ENCODE peak calls at places on chromosomes 5 and 9, in nine cellular contexts. L is WERI-Rb-1, R is BJ, V is tibial artery, J is uterus, E is IMR-90, C is cardiac muscle cell, F is right cardiac atrium, A is epithelial cell of esophagus. M is an unnamed sample.

GRCh38 chr5:133285583-133286021 is 233.8 kb downstream of the HSPA4 start:
- DNase-seq in L (no peak), R (no peak), V (no peak), J (no peak), E (peak; percentile 51), C (peak; percentile 39), F (peak; percentile 19), A (peak; percentile 92), M (peak; percentile 10)

GRCh38 chr5:138725153-138725884 is 27.9 kb upstream of the CTNNA1 start:
- DNase-seq in L (peak; percentile 33), R (peak; percentile 20), V (no peak), J (peak; percentile 49), E (peak; percentile 48), C (peak; percentile 77), F (peak; percentile 29), A (peak; percentile 98), M (peak; percentile 67)

GRCh38 chr9:97710356-97711222 is 13.4 kb upstream of the XPA start:
- DNase-seq in L (peak; percentile 56), R (no peak), V (peak; percentile 37), J (peak; percentile 23), E (peak; percentile 66), C (peak; percentile 82), F (peak; percentile 37), A (peak; percentile 76), M (peak; percentile 70)

GRCh38 chr5:139177809-139178581 is 20.2 kb downstream of the SIL1 start:
- DNase-seq in L (no peak), R (no peak), V (peak; percentile 44), J (no peak), E (peak; percentile 18), C (no peak), F (no peak), A (no peak), M (no peak)

GRCh38 chr5:97624861-97625260 is 441.8 kb upstream of the RIOK2 start:
- DNase-seq in L (no peak), R (no peak), V (no peak), J (no peak), E (peak; percentile 8), C (peak; percentile 52), F (no peak), A (no peak), M (no peak)

GRCh38 chr5:179404321-179405053 is 59.2 kb upstream of the ADAMTS2 start:
- DNase-seq in L (peak; percentile 20), R (no peak), V (no peak), J (no peak), E (peak; percentile 42), C (peak; percentile 59), F (peak; percentile 42), A (no peak), M (peak; percentile 39)

GRCh38 chr5:132434391-132434790 is 56.2 kb downstream of the IRF1 start:
- DNase-seq in L (no peak), R (no peak), V (no peak), J (no peak), E (peak; percentile 61), C (no peak), F (no peak), A (no peak), M (no peak)

GRCh38 chr5:81207009-81207408 is 26.1 kb upstream of the CKMT2 start:
- DNase-seq in L (no peak), R (no peak), V (no peak), J (no peak), E (peak; percentile 22), C (peak; percentile 25), F (no peak), A (peak; percentile 25), M (peak; percentile 13)

GRCh38 chr5:60026174-60026573 is 132.6 kb upstream of the PDE4D start:
- DNase-seq in L (no peak), R (peak; percentile 77), V (no peak), J (no peak), E (peak; percentile 0), C (no peak), F (no peak), A (no peak), M (peak; percentile 43)

GRCh38 chr5:140341591-140341990 is 4.8 kb downstream of the HBEGF start:
- DNase-seq in L (no peak), R (no peak), V (peak; percentile 43), J (peak; percentile 32), E (no peak), C (no peak), F (peak; percentile 56), A (peak; percentile 47), M (no peak)

GRCh38 chr5:129174447-129174846 is 79.9 kb downstream of the ISOC1 start:
- DNase-seq in L (no peak), R (no peak), V (no peak), J (no peak), E (no peak), C (no peak), F (no peak), A (no peak), M (no peak)

DNA sequence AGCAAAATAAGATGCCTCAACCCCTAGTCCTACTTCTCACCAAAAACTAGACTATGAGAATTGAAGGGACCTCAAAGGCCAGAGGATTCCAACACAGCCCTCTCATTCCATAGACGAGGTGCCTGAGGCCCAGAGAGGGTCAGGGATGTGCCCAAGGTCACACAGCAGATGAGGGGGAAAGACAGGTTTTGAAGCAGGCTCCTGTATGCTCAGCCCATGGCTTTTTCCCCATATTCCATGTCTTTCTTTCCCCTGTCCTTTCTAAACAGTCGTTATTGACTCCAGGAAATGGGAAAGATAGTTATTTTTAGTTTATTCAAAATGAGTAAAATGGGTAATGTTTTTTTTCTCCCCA is 61.2 kb upstream of the COL15A1 start:
- DNase-seq in L (no peak), R (no peak), V (no peak), J (no peak), E (no peak), C (no peak), F (no peak), A (no peak), M (no peak)
- H3K4me3 ChIP-seq in L (no peak overlapping the region), R (no peak overlapping the region), V (no peak overlapping the region), J (no peak overlapping the region), E (no peak overlapping the region), C (no peak overlapping the region), F (no peak overlapping the region), A (no peak overlapping the region), M (no peak overlapping the region)

GRCh38 chr9:8858250-8859161 is 1058.9 kb upstream of the DMAC1 start:
- DNase-seq in L (no peak), R (no peak), V (no peak), J (peak; percentile 20), E (no peak), C (peak; percentile 18), F (peak; percentile 6), A (no peak), M (no peak)

GRCh38 chr9:8852301-8852864 is 1052.8 kb upstream of the DMAC1 start:
- DNase-seq in L (no peak), R (no peak), V (no peak), J (no peak), E (no peak), C (no peak), F (no peak), A (no peak), M (no peak)

GRCh38 chr9:8856686-8857329 is 1057.2 kb upstream of the DMAC1 start:
- DNase-seq in L (no peak), R (no peak), V (no peak), J (no peak), E (no peak), C (no peak), F (no peak), A (no peak), M (no peak)

GRCh38 chr9:8857330-8858249 is 1058.0 kb upstream of the DMAC1 start:
- DNase-seq in L (peak; percentile 66), R (no peak), V (peak; percentile 63), J (peak; percentile 70), E (no peak), C (peak; percentile 69), F (peak; percentile 78), A (peak; percentile 15), M (peak; percentile 6)

GRCh38 chr9:8855046-8855445 is 1055.5 kb upstream of the DMAC1 start:
- DNase-seq in L (no peak), R (no peak), V (no peak), J (no peak), E (no peak), C (peak; percentile 47), F (no peak), A (no peak), M (no peak)
- H3K4me3 ChIP-seq in L (no peak overlapping the region), R (no peak overlapping the region), V (no peak overlapping the region), J (no peak overlapping the region), E (no peak overlapping the region), C (peak overlapping the region; percentile 86), F (no peak overlapping the region), A (no peak overlapping the region), M (no peak overlapping the region)

DNA sequence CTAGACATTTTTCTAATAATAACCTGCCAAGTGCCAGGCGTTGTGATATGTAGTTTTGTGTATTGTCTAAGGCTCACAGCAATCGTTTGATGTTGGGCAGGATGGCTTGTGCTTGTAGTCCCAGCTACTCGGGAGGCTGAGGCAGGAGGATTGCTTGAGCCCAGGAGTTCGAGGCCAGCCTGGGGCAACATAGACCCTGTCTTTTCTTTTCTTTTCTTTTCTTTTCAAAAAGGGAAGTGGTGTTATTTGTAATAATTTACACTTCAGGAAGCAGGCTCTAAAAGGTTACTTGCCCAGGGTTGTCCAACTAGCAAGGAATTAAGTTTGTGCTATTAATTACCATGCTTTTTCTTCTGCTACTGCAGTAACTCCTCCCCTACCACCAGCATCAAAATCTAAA is 3.2 kb downstream of the ZNF131 start:
- DNase-seq in L (no peak), R (no peak), V (no peak), J (no peak), E (no peak), C (no peak), F (no peak), A (no peak), M (no peak)
- H3K4me3 ChIP-seq in L (no peak overlapping the region), R (no peak overlapping the region), V (no peak overlapping the region), J (no peak overlapping the region), E (no peak overlapping the region), C (no peak overlapping the region), F (no peak overlapping the region), A (no peak overlapping the region), M (no peak overlapping the region)

GRCh38 chr5:73844165-73844564 is 218.2 kb downstream of the ARHGEF28 start:
- DNase-seq in L (no peak), R (no peak), V (no peak), J (no peak), E (no peak), C (no peak), F (no peak), A (peak; percentile 82), M (no peak)
- H3K4me3 ChIP-seq in L (no peak overlapping the region), R (no peak overlapping the region), V (no peak overlapping the region), J (no peak overlapping the region), E (no peak overlapping the region), C (no peak overlapping the region), F (no peak overlapping the region), A (no peak overlapping the region), M (no peak overlapping the region)

GRCh38 chr9:95822583-95823431 is 52.7 kb upstream of the ERCC6L2 start:
- DNase-seq in L (no peak), R (peak; percentile 79), V (no peak), J (no peak), E (peak; percentile 98), C (peak; percentile 85), F (no peak), A (peak; percentile 24), M (peak; percentile 78)
- H3K4me3 ChIP-seq in L (no peak overlapping the region), R (no peak overlapping the region), V (no peak overlapping the region), J (no peak overlapping the region), E (no peak overlapping the region), C (no peak overlapping the region), F (no peak overlapping the region), A (no peak overlapping the region), M (no peak overlapping the region)